ENCODE peak calls at places on chromosomes 4 and X, in nine cellular contexts. One of them, this sample, is unnamed.

GRCh38 chrX:15202458-15203177 is 67.3 kb downstream of the ASB9 start:
- DNase-seq in SK-N-SH: no peak
- DNase-seq in fibroblast of pulmonary artery: no peak
- DNase-seq in astrocyte of the spinal cord: peak; percentile 81
- DNase-seq in CD8-positive, alpha-beta T cell: no peak
- DNase-seq in fibroblast of the aortic adventitia: no peak
- DNase-seq in BJ: peak; percentile 76
- DNase-seq in fibroblast of lung: peak; percentile 27
- DNase-seq in cardiac muscle cell: no peak
- DNase-seq in this sample: no peak

GRCh38 chr4:110211007-110211769 is 12.8 kb upstream of the ELOVL6 start:
- DNase-seq in fibroblast of the aortic adventitia: peak; percentile 73
- DNase-seq in SK-N-SH: peak; percentile 56
- DNase-seq in fibroblast of lung: peak; percentile 74
- DNase-seq in astrocyte of the spinal cord: peak; percentile 50
- DNase-seq in cardiac muscle cell: peak; percentile 69
- DNase-seq in BJ: no peak
- DNase-seq in CD8-positive, alpha-beta T cell: peak; percentile 51
- DNase-seq in fibroblast of pulmonary artery: peak; percentile 70
- DNase-seq in this sample: peak; percentile 91

GRCh38 chr4:107894138-107894603 is 37.2 kb upstream of the CYP2U1 start:
- DNase-seq in fibroblast of the aortic adventitia: no peak
- DNase-seq in cardiac muscle cell: no peak
- DNase-seq in BJ: no peak
- DNase-seq in fibroblast of lung: no peak
- DNase-seq in fibroblast of pulmonary artery: no peak
- DNase-seq in SK-N-SH: no peak
- DNase-seq in astrocyte of the spinal cord: no peak
- DNase-seq in CD8-positive, alpha-beta T cell: no peak
- DNase-seq in this sample: no peak

GRCh38 chr4:48602222-48602621 is 112.2 kb downstream of the ZAR1 start:
- DNase-seq in cardiac muscle cell: no peak
- DNase-seq in astrocyte of the spinal cord: peak; percentile 68
- DNase-seq in fibroblast of the aortic adventitia: peak; percentile 25
- DNase-seq in fibroblast of pulmonary artery: peak; percentile 29
- DNase-seq in CD8-positive, alpha-beta T cell: no peak
- DNase-seq in SK-N-SH: no peak
- DNase-seq in BJ: peak; percentile 11
- DNase-seq in fibroblast of lung: peak; percentile 40
- DNase-seq in this sample: peak; percentile 80

GRCh38 chr4:138311771-138312535 is 69.8 kb upstream of the SLC7A11 start:
- DNase-seq in CD8-positive, alpha-beta T cell: no peak
- DNase-seq in astrocyte of the spinal cord: no peak
- DNase-seq in cardiac muscle cell: peak; percentile 18
- DNase-seq in fibroblast of pulmonary artery: peak; percentile 31
- DNase-seq in BJ: no peak
- DNase-seq in fibroblast of the aortic adventitia: peak; percentile 63
- DNase-seq in SK-N-SH: no peak
- DNase-seq in fibroblast of lung: no peak
- DNase-seq in this sample: peak; percentile 39

GRCh38 chrX:49192722-49193328 is 6.7 kb upstream of the PRICKLE3 start:
- DNase-seq in SK-N-SH: no peak
- DNase-seq in BJ: no peak
- DNase-seq in CD8-positive, alpha-beta T cell: no peak
- DNase-seq in fibroblast of pulmonary artery: peak; percentile 51
- DNase-seq in astrocyte of the spinal cord: peak; percentile 12
- DNase-seq in cardiac muscle cell: peak; percentile 56
- DNase-seq in fibroblast of lung: peak; percentile 21
- DNase-seq in fibroblast of the aortic adventitia: peak; percentile 43
- DNase-seq in this sample: no peak

GRCh38 chr4:43146198-43146597 is 253.7 kb downstream of the GRXCR1 start:
- DNase-seq in astrocyte of the spinal cord: no peak
- DNase-seq in fibroblast of pulmonary artery: no peak
- DNase-seq in cardiac muscle cell: no peak
- DNase-seq in SK-N-SH: no peak
- DNase-seq in CD8-positive, alpha-beta T cell: no peak
- DNase-seq in fibroblast of lung: no peak
- DNase-seq in fibroblast of the aortic adventitia: no peak
- DNase-seq in BJ: no peak
- DNase-seq in this sample: no peak

GRCh38 chr4:162408309-162408708 is 244.5 kb upstream of the FSTL5 start:
- DNase-seq in BJ: no peak
- DNase-seq in fibroblast of the aortic adventitia: no peak
- DNase-seq in fibroblast of pulmonary artery: no peak
- DNase-seq in astrocyte of the spinal cord: no peak
- DNase-seq in CD8-positive, alpha-beta T cell: no peak
- DNase-seq in cardiac muscle cell: no peak
- DNase-seq in SK-N-SH: no peak
- DNase-seq in fibroblast of lung: no peak
- DNase-seq in this sample: no peak

GRCh38 chr4:86453044-86453501 is 93.2 kb upstream of the MAPK10 start:
- DNase-seq in fibroblast of pulmonary artery: peak; percentile 36
- DNase-seq in astrocyte of the spinal cord: peak; percentile 54
- DNase-seq in CD8-positive, alpha-beta T cell: no peak
- DNase-seq in fibroblast of lung: peak; percentile 93
- DNase-seq in cardiac muscle cell: peak; percentile 72
- DNase-seq in BJ: no peak
- DNase-seq in SK-N-SH: no peak
- DNase-seq in fibroblast of the aortic adventitia: peak; percentile 73
- DNase-seq in this sample: no peak

GRCh38 chr4:121684016-121684415 is 12.8 kb downstream of the ANXA5 start:
- DNase-seq in astrocyte of the spinal cord: no peak
- DNase-seq in fibroblast of pulmonary artery: no peak
- DNase-seq in fibroblast of lung: no peak
- DNase-seq in fibroblast of the aortic adventitia: no peak
- DNase-seq in SK-N-SH: no peak
- DNase-seq in BJ: no peak
- DNase-seq in CD8-positive, alpha-beta T cell: no peak
- DNase-seq in cardiac muscle cell: no peak
- DNase-seq in this sample: no peak

GRCh38 chrX:67544281-67544680 is 460 bp downstream of the AR start:
- DNase-seq in fibroblast of pulmonary artery: peak; percentile 7
- DNase-seq in fibroblast of lung: peak; percentile 19
- DNase-seq in astrocyte of the spinal cord: peak; percentile 8
- DNase-seq in SK-N-SH: peak; percentile 11
- DNase-seq in CD8-positive, alpha-beta T cell: no peak
- DNase-seq in fibroblast of the aortic adventitia: peak; percentile 46
- DNase-seq in BJ: no peak
- DNase-seq in cardiac muscle cell: no peak
- DNase-seq in this sample: peak; percentile 79

GRCh38 chr4:30822911-30823529 is 102.9 kb downstream of the PCDH7 start:
- DNase-seq in fibroblast of lung: no peak
- DNase-seq in astrocyte of the spinal cord: no peak
- DNase-seq in CD8-positive, alpha-beta T cell: no peak
- DNase-seq in fibroblast of the aortic adventitia: no peak
- DNase-seq in cardiac muscle cell: no peak
- DNase-seq in SK-N-SH: no peak
- DNase-seq in fibroblast of pulmonary artery: no peak
- DNase-seq in BJ: no peak
- DNase-seq in this sample: no peak

GRCh38 chr4:5616331-5616950 is 91.9 kb downstream of the EVC2 start:
- DNase-seq in astrocyte of the spinal cord: no peak
- DNase-seq in fibroblast of lung: no peak
- DNase-seq in fibroblast of pulmonary artery: no peak
- DNase-seq in SK-N-SH: no peak
- DNase-seq in CD8-positive, alpha-beta T cell: no peak
- DNase-seq in fibroblast of the aortic adventitia: no peak
- DNase-seq in BJ: no peak
- DNase-seq in cardiac muscle cell: no peak
- DNase-seq in this sample: no peak

GRCh38 chr4:93876739-93877138 is 48.2 kb downstream of the ATOH1 start:
- DNase-seq in CD8-positive, alpha-beta T cell: no peak
- DNase-seq in fibroblast of pulmonary artery: no peak
- DNase-seq in SK-N-SH: no peak
- DNase-seq in cardiac muscle cell: no peak
- DNase-seq in fibroblast of the aortic adventitia: no peak
- DNase-seq in BJ: no peak
- DNase-seq in fibroblast of lung: no peak
- DNase-seq in astrocyte of the spinal cord: no peak
- DNase-seq in this sample: no peak

GRCh38 chr4:41177016-41177415 is 37.3 kb downstream of the APBB2 start:
- DNase-seq in SK-N-SH: no peak
- DNase-seq in BJ: no peak
- DNase-seq in fibroblast of the aortic adventitia: peak; percentile 74
- DNase-seq in astrocyte of the spinal cord: peak; percentile 79
- DNase-seq in fibroblast of lung: peak; percentile 73
- DNase-seq in cardiac muscle cell: peak; percentile 79
- DNase-seq in CD8-positive, alpha-beta T cell: no peak
- DNase-seq in fibroblast of pulmonary artery: peak; percentile 79
- DNase-seq in this sample: no peak

GRCh38 chr4:152369903-152370296 is 166.0 kb downstream of the FBXW7 start:
- DNase-seq in astrocyte of the spinal cord: peak; percentile 16
- DNase-seq in fibroblast of pulmonary artery: no peak
- DNase-seq in fibroblast of the aortic adventitia: peak; percentile 48
- DNase-seq in CD8-positive, alpha-beta T cell: no peak
- DNase-seq in cardiac muscle cell: no peak
- DNase-seq in SK-N-SH: no peak
- DNase-seq in fibroblast of lung: peak; percentile 28
- DNase-seq in BJ: no peak
- DNase-seq in this sample: no peak
- TF ChIP-seq CTCF in astrocyte of the spinal cord: peak; percentile 33
- TF ChIP-seq CTCF in fibroblast of pulmonary artery: peak; percentile 37
- TF ChIP-seq CTCF in fibroblast of the aortic adventitia: peak; percentile 38
- TF ChIP-seq CTCF in CD8-positive, alpha-beta T cell: peak; percentile 53
- TF ChIP-seq CTCF in cardiac muscle cell: peak; percentile 31
- TF ChIP-seq CTCF in SK-N-SH: peak; percentile 61
- TF ChIP-seq CTCF in fibroblast of lung: peak; percentile 18
- TF ChIP-seq CTCF in BJ: peak; percentile 35
- TF ChIP-seq CTCF in this sample: peak; percentile 54

DNA sequence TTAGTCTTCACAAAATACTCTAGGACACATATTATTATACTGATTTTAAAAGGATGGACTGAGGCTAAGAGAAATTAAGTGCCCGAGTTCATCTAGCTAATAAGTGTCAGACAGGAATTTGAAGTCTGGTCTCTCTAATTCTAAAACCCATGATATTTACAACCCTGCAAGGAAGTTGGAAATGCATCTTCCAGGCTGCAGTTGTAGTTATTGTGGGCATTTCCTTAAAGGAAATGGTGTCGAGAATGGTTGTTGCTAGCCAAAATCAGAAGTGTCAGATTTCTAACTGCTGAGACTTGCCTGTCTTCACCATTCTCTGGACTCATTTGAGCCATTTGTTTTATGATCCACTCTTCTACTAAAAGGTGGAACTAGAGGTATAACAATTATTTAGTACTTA is 82.5 kb downstream of the FAT4 start:
- DNase-seq in astrocyte of the spinal cord: no peak
- DNase-seq in cardiac muscle cell: no peak
- DNase-seq in fibroblast of lung: no peak
- DNase-seq in CD8-positive, alpha-beta T cell: no peak
- DNase-seq in SK-N-SH: no peak
- DNase-seq in fibroblast of pulmonary artery: no peak
- DNase-seq in fibroblast of the aortic adventitia: no peak
- DNase-seq in BJ: no peak
- DNase-seq in this sample: no peak
- H3K4me3 ChIP-seq in astrocyte of the spinal cord: no peak overlapping the region
- H3K4me3 ChIP-seq in cardiac muscle cell: no peak overlapping the region
- H3K4me3 ChIP-seq in fibroblast of lung: no peak overlapping the region
- H3K4me3 ChIP-seq in CD8-positive, alpha-beta T cell: no peak overlapping the region
- H3K4me3 ChIP-seq in SK-N-SH: no peak overlapping the region
- H3K4me3 ChIP-seq in fibroblast of pulmonary artery: no peak overlapping the region
- H3K4me3 ChIP-seq in fibroblast of the aortic adventitia: no peak overlapping the region
- H3K4me3 ChIP-seq in BJ: no peak overlapping the region
- H3K4me3 ChIP-seq in this sample: no peak overlapping the region

GRCh38 chr4:8427262-8427661 is 13.3 kb downstream of the ACOX3 start:
- DNase-seq in SK-N-SH: no peak
- DNase-seq in fibroblast of lung: no peak
- DNase-seq in fibroblast of the aortic adventitia: no peak
- DNase-seq in cardiac muscle cell: no peak
- DNase-seq in BJ: no peak
- DNase-seq in fibroblast of pulmonary artery: no peak
- DNase-seq in CD8-positive, alpha-beta T cell: no peak
- DNase-seq in astrocyte of the spinal cord: no peak
- DNase-seq in this sample: no peak

GRCh38 chr4:8427761-8428287 is 12.7 kb downstream of the ACOX3 start:
- DNase-seq in fibroblast of the aortic adventitia: peak; percentile 48
- DNase-seq in BJ: no peak
- DNase-seq in cardiac muscle cell: peak; percentile 57
- DNase-seq in fibroblast of pulmonary artery: peak; percentile 86
- DNase-seq in CD8-positive, alpha-beta T cell: no peak
- DNase-seq in astrocyte of the spinal cord: peak; percentile 26
- DNase-seq in SK-N-SH: peak; percentile 39
- DNase-seq in fibroblast of lung: peak; percentile 71
- DNase-seq in this sample: peak; percentile 91

GRCh38 chr4:8433181-8433580 is 7.3 kb downstream of the ACOX3 start:
- DNase-seq in astrocyte of the spinal cord: no peak
- DNase-seq in fibroblast of the aortic adventitia: no peak
- DNase-seq in CD8-positive, alpha-beta T cell: no peak
- DNase-seq in cardiac muscle cell: no peak
- DNase-seq in fibroblast of lung: no peak
- DNase-seq in fibroblast of pulmonary artery: no peak
- DNase-seq in BJ: no peak
- DNase-seq in SK-N-SH: no peak
- DNase-seq in this sample: no peak

GRCh38 chr4:8431553-8431952 is 9.0 kb downstream of the ACOX3 start:
- DNase-seq in astrocyte of the spinal cord: no peak
- DNase-seq in fibroblast of the aortic adventitia: no peak
- DNase-seq in BJ: no peak
- DNase-seq in cardiac muscle cell: no peak
- DNase-seq in fibroblast of pulmonary artery: no peak
- DNase-seq in SK-N-SH: no peak
- DNase-seq in CD8-positive, alpha-beta T cell: no peak
- DNase-seq in fibroblast of lung: no peak
- DNase-seq in this sample: no peak

GRCh38 chr4:8428288-8429097 is 12.0 kb downstream of the ACOX3 start:
- DNase-seq in CD8-positive, alpha-beta T cell: peak; percentile 84
- DNase-seq in astrocyte of the spinal cord: peak; percentile 85
- DNase-seq in fibroblast of pulmonary artery: peak; percentile 85
- DNase-seq in fibroblast of the aortic adventitia: peak; percentile 79
- DNase-seq in BJ: no peak
- DNase-seq in cardiac muscle cell: peak; percentile 92
- DNase-seq in SK-N-SH: peak; percentile 99
- DNase-seq in fibroblast of lung: peak; percentile 84
- DNase-seq in this sample: peak; percentile 96
- TF ChIP-seq CTCF in CD8-positive, alpha-beta T cell: no peak
- TF ChIP-seq CTCF in astrocyte of the spinal cord: peak; percentile 66
- TF ChIP-seq CTCF in fibroblast of pulmonary artery: peak; percentile 57
- TF ChIP-seq CTCF in fibroblast of the aortic adventitia: peak; percentile 65
- TF ChIP-seq CTCF in BJ: peak; percentile 62
- TF ChIP-seq CTCF in cardiac muscle cell: peak; percentile 58
- TF ChIP-seq CTCF in SK-N-SH: peak; percentile 61
- TF ChIP-seq CTCF in fibroblast of lung: peak; percentile 70
- TF ChIP-seq CTCF in this sample: peak; percentile 61

DNA sequence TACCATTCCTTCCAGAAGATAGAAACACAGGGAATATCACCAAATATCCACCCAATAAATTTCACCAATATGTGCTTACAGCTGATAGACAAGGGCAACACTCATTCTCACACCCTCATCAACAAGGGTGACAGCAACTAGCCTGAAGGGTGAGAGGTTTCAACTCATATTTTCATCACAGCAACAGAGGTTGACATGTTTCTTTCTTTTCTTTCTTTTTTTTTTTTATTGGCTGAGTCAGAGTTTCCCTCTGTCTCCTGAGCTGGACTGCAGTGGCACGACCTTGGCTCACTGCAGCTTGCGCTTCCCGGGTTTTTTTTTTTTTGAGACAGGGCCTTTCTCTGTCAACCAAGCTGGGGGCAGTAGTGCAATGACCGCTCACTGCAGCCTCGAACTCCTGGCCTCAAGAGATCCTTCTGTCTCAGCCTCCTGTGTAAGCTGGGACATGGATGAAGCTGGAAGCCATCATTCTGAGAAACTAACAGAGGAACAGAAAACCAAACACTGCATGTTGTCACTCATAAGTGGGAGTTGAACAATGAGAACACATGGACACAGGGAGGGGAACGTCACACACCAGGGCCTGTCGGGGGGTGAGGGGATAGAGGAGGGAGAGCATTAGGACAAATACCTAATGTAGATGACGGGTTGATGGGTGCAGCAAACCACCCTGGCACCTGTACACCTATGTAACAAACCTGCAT is 27.5 kb upstream of the ASMTL start:
- DNase-seq in CD8-positive, alpha-beta T cell: no peak
- DNase-seq in fibroblast of the aortic adventitia: no peak
- DNase-seq in SK-N-SH: no peak
- DNase-seq in fibroblast of lung: no peak
- DNase-seq in fibroblast of pulmonary artery: no peak
- DNase-seq in BJ: no peak
- DNase-seq in cardiac muscle cell: no peak
- DNase-seq in astrocyte of the spinal cord: no peak
- DNase-seq in this sample: no peak
- H3K4me3 ChIP-seq in CD8-positive, alpha-beta T cell: no peak overlapping the region
- H3K4me3 ChIP-seq in fibroblast of the aortic adventitia: no peak overlapping the region
- H3K4me3 ChIP-seq in SK-N-SH: no peak overlapping the region
- H3K4me3 ChIP-seq in fibroblast of lung: no peak overlapping the region
- H3K4me3 ChIP-seq in fibroblast of pulmonary artery: no peak overlapping the region
- H3K4me3 ChIP-seq in BJ: no peak overlapping the region
- H3K4me3 ChIP-seq in cardiac muscle cell: no peak overlapping the region
- H3K4me3 ChIP-seq in astrocyte of the spinal cord: no peak overlapping the region
- H3K4me3 ChIP-seq in this sample: no peak overlapping the region

This sample was measured in osteoblast.